ENCODE peak calls at places on chromosomes 3 and 15, in four cellular contexts. One of them, this sample, is unnamed.

GRCh38 chr15:35667908-35668307 is 121.9 kb upstream of the DPH6 start:
- DNase-seq in psoas muscle: no peak
- DNase-seq in GM12878: no peak
- DNase-seq in transverse colon: no peak
- DNase-seq in this sample: no peak

GRCh38 chr3:122902326-122902725 is 107.5 kb downstream of the SLC49A4 start:
- DNase-seq in transverse colon: no peak
- DNase-seq in GM12878: no peak
- DNase-seq in psoas muscle: no peak
- DNase-seq in this sample: no peak

GRCh38 chr3:97901327-97902295 is 70.6 kb downstream of the RIOX2 start:
- DNase-seq in psoas muscle: no peak
- DNase-seq in GM12878: no peak
- DNase-seq in transverse colon: peak; percentile 7
- DNase-seq in this sample: no peak

GRCh38 chr3:190378240-190378891 is 9.6 kb upstream of the CLDN16 start:
- DNase-seq in psoas muscle: peak; percentile 12
- DNase-seq in transverse colon: no peak
- DNase-seq in GM12878: no peak
- DNase-seq in this sample: no peak

GRCh38 chr3:142916611-142917010 is 27.7 kb upstream of the PCOLCE2 start:
- DNase-seq in psoas muscle: no peak
- DNase-seq in transverse colon: no peak
- DNase-seq in GM12878: no peak
- DNase-seq in this sample: no peak

GRCh38 chr15:89743011-89743410 is 8.0 kb downstream of the MESP1 start:
- DNase-seq in psoas muscle: no peak
- DNase-seq in transverse colon: no peak
- DNase-seq in GM12878: no peak
- DNase-seq in this sample: no peak

GRCh38 chr3:127158614-127159221 is 34.2 kb upstream of the PRR23E start:
- DNase-seq in psoas muscle: no peak
- DNase-seq in GM12878: no peak
- DNase-seq in transverse colon: no peak
- DNase-seq in this sample: no peak

GRCh38 chr3:139134678-139135372 is 90.1 kb upstream of the PRR23C start:
- DNase-seq in transverse colon: no peak
- DNase-seq in GM12878: no peak
- DNase-seq in psoas muscle: no peak
- DNase-seq in this sample: no peak

GRCh38 chr3:7195934-7196333 is 335.0 kb downstream of the GRM7 start:
- DNase-seq in transverse colon: no peak
- DNase-seq in psoas muscle: no peak
- DNase-seq in GM12878: no peak
- DNase-seq in this sample: no peak

GRCh38 chr3:9022305-9022985 is 59.2 kb upstream of the RAD18 start:
- DNase-seq in psoas muscle: no peak
- DNase-seq in transverse colon: no peak
- DNase-seq in GM12878: no peak
- DNase-seq in this sample: no peak

GRCh38 chr15:90901799-90902655 is 1.1 kb upstream of the MAN2A2 start:
- DNase-seq in transverse colon: peak; percentile 82
- DNase-seq in psoas muscle: peak; percentile 79
- DNase-seq in GM12878: peak; percentile 59
- DNase-seq in this sample: peak; percentile 52

GRCh38 chr3:42755681-42756578 is 17.1 kb downstream of the CCDC13 start:
- DNase-seq in GM12878: no peak
- DNase-seq in psoas muscle: no peak
- DNase-seq in transverse colon: peak; percentile 51
- DNase-seq in this sample: no peak

GRCh38 chr3:61912158-61912557 is 350.8 kb downstream of the PTPRG start:
- DNase-seq in transverse colon: no peak
- DNase-seq in GM12878: no peak
- DNase-seq in psoas muscle: no peak
- DNase-seq in this sample: no peak

DNA sequence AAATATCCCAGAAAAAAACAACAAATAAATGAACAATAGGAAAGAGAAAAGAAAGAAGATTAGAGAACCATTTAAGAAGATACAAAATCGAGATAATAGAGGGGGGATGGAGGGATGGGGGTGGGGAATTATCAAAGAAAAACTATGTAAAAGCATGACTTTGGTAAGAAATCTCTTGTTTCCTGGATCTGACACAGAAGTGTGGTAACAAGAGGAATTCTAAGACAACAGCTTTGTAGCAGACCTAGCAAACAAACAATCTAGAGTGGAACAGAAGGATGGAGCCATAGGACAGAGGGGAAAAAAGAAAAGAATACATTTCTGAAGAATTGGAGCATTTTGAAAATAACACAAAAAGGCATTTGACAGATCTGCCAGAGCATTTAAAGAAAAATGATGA is 49.3 kb upstream of the HEG1 start:
- DNase-seq in psoas muscle: no peak
- DNase-seq in transverse colon: no peak
- DNase-seq in GM12878: no peak
- DNase-seq in this sample: no peak
- H3K4me3 ChIP-seq in psoas muscle: no peak overlapping the region
- H3K4me3 ChIP-seq in transverse colon: no peak overlapping the region
- H3K4me3 ChIP-seq in GM12878: peak overlapping the region; percentile 74
- H3K4me3 ChIP-seq in this sample: peak overlapping the region; percentile 82

GRCh38 chr15:70723124-70723427 is 40.3 kb downstream of the UACA start:
- DNase-seq in GM12878: no peak
- DNase-seq in psoas muscle: no peak
- DNase-seq in transverse colon: no peak
- DNase-seq in this sample: no peak

GRCh38 chr15:70723927-70724326 is 39.4 kb downstream of the UACA start:
- DNase-seq in GM12878: no peak
- DNase-seq in psoas muscle: no peak
- DNase-seq in transverse colon: no peak
- DNase-seq in this sample: no peak

GRCh38 chr15:70729164-70729563 is 34.2 kb downstream of the UACA start:
- DNase-seq in transverse colon: no peak
- DNase-seq in GM12878: no peak
- DNase-seq in psoas muscle: no peak
- DNase-seq in this sample: no peak

GRCh38 chr15:70722266-70723123 is 40.9 kb downstream of the UACA start:
- DNase-seq in GM12878: no peak
- DNase-seq in transverse colon: no peak
- DNase-seq in psoas muscle: no peak
- DNase-seq in this sample: peak; percentile 10

DNA sequence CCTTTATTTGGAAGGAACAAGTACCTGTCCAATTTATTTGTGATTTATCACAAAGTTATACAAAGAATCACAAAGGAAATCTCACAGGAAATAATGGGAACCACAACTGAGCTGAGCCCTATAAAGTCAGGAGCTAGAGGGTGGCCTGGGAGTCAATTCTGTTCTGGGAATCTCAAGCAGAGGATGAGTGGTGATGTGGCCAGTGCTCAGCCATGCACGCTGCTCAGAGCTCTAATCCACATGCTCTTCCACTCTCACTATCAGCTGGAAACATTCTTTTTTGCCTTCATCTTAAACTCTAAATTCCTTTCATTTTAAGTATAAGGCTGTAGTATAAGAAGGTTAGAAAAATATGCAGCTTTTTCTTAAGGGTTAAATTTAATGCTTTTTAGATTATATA is 36.6 kb downstream of the UACA start:
- DNase-seq in GM12878: no peak
- DNase-seq in psoas muscle: no peak
- DNase-seq in transverse colon: no peak
- DNase-seq in this sample: no peak
- TF ChIP-seq CTCF in GM12878: no peak
- TF ChIP-seq CTCF in psoas muscle: no peak
- TF ChIP-seq CTCF in transverse colon: no peak
- TF ChIP-seq CTCF in this sample: no peak

GRCh38 chr3:49131040-49131439 is 1.8 kb downstream of the LAMB2 start:
- DNase-seq in GM12878: no peak
- DNase-seq in psoas muscle: no peak
- DNase-seq in transverse colon: no peak
- DNase-seq in this sample: no peak

GRCh38 chr3:49132073-49132436 is 795 bp downstream of the LAMB2 start:
- DNase-seq in psoas muscle: no peak
- DNase-seq in transverse colon: no peak
- DNase-seq in GM12878: no peak
- DNase-seq in this sample: no peak

GRCh38 chr3:49133226-49133951 is 539 bp upstream of the LAMB2 start:
- DNase-seq in GM12878: no peak
- DNase-seq in transverse colon: peak; percentile 88
- DNase-seq in psoas muscle: peak; percentile 86
- DNase-seq in this sample: no peak

GRCh38 chr3:49131576-49131975 is 1.3 kb downstream of the LAMB2 start:
- DNase-seq in transverse colon: no peak
- DNase-seq in psoas muscle: no peak
- DNase-seq in GM12878: no peak
- DNase-seq in this sample: no peak

DNA sequence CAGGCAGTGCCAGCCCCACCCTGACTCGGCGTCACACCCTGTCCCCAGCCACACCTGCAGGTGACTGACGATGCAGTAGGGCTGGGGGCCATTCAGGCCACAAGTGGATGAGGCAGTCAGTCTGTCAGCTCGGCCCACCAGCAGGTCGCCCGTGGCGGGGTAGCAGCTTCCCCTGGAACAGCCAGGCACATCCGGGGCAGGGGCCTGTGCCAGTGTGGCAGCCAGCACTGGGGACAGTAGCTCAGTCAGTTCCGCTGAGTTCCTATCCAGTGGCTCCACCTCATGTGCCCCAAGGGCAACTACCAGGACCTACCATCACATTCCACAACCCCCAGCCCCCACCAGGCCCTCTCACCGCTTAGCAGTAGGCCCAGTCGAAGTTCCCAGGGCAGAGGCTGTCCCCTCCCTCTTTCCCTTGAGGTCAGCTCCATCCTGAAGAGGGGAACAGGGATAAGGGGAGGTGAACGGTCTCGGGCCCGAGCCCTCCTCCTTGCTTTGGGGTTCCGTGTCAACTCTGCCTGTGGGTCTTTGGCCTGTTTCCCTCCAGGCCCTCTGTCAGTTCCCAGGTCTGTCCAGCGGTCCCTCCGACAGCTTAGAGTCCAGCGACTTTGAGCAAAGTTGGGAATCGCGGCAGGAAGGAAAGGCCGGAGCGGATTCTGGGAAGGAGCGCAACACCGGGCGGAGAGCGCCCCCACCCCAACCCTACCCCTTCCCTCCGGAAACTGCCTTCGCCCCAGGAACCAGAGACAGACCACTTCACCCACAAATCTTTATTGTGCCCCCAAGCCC is at the start of gene LAMB2:
- DNase-seq in transverse colon: peak; percentile 79
- DNase-seq in GM12878: no peak
- DNase-seq in psoas muscle: peak; percentile 81
- DNase-seq in this sample: no peak
- H3K4me3 ChIP-seq in transverse colon: peak within 1 kb of the TSS; percentile 52
- H3K4me3 ChIP-seq in GM12878: no peak within 1 kb of the TSS
- H3K4me3 ChIP-seq in psoas muscle: peak within 1 kb of the TSS; percentile 89
- H3K4me3 ChIP-seq in this sample: no peak within 1 kb of the TSS

DNA sequence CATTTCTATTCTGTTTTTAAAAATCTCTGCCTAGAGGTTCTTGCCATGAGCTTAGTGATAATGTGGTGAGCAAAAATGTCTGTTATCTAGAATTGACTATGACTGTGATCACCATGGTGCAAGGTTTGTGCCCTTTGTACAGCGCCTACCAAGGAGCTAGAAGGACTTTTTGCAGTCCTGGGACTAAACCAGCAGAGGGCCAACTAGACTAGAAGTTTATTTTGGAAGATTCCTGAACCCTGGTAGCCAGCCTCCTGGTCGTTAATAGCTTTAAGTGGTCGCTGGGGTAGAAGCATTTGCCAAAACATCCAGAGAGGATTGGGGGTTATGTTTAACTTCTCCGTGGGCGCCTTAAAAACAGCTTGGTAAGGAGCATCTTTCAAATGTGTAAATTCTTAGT is 7.8 kb downstream of the SCG5 start:
- DNase-seq in GM12878: no peak
- DNase-seq in transverse colon: no peak
- DNase-seq in psoas muscle: no peak
- DNase-seq in this sample: no peak
- TF ChIP-seq CTCF in GM12878: peak; percentile 17
- TF ChIP-seq CTCF in transverse colon: peak; percentile 7
- TF ChIP-seq CTCF in psoas muscle: no peak
- TF ChIP-seq CTCF in this sample: peak; percentile 14

GRCh38 chr3:125211523-125212095 is 939 bp downstream of the SLC12A8 start:
- DNase-seq in transverse colon: no peak
- DNase-seq in GM12878: no peak
- DNase-seq in psoas muscle: no peak
- DNase-seq in this sample: no peak
- H3K4me3 ChIP-seq in transverse colon: peak overlapping the region; percentile 58
- H3K4me3 ChIP-seq in GM12878: peak overlapping the region; percentile 59
- H3K4me3 ChIP-seq in psoas muscle: peak overlapping the region; percentile 62
- H3K4me3 ChIP-seq in this sample: peak overlapping the region; percentile 76

DNA sequence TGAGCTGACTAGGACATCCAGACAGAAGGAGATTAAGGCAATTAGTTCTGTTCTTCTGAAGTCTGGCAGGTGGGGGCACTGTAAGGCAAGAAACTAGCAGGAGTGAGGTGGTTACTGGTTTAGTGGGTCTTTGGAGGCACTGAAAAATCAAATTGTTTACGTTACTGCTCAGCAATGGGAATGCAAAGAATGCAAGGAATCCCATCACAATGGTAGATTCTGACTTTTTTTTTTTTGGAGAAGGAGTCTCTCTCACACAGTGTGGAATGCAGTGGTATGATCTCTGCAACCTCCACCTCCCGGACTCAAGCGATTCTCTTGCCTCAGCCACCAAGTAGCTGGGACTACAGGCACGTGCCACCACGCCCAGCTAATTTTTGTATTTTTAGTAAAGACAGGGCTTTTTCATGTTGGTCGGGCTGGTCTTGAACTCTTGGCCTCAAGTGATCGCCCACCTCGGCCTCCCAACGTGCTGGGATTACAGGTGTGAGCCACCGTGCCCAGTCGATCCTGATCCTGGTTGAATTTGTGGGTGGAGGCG is 16.4 kb downstream of the FAM107A start:
- DNase-seq in GM12878: no peak
- DNase-seq in psoas muscle: no peak
- DNase-seq in transverse colon: no peak
- DNase-seq in this sample: no peak
- TF ChIP-seq CTCF in GM12878: no peak
- TF ChIP-seq CTCF in psoas muscle: no peak
- TF ChIP-seq CTCF in transverse colon: no peak
- TF ChIP-seq CTCF in this sample: peak; percentile 2

GRCh38 chr3:176916777-176917176 is 280.5 kb downstream of the TBL1XR1 start:
- DNase-seq in psoas muscle: no peak
- DNase-seq in GM12878: no peak
- DNase-seq in transverse colon: no peak
- DNase-seq in this sample: no peak
- H3K4me3 ChIP-seq in psoas muscle: no peak overlapping the region
- H3K4me3 ChIP-seq in GM12878: no peak overlapping the region
- H3K4me3 ChIP-seq in transverse colon: no peak overlapping the region
- H3K4me3 ChIP-seq in this sample: no peak overlapping the region

This sample was measured in GM12864.